ENCODE peak calls at places on chromosome 17, in six cellular contexts. P, Z, F, H, T and N are unnamed samples. For H3K4me1, the result is how much of the 10 kb centered on the place peaks cover.

GRCh38 chr17:47905221-47905733 is 9.2 kb downstream of the SP2 start:
- DNase-seq in P (peak), Z (peak), F (peak), H (no peak), T (peak), N (no peak)

GRCh38 chr17:62797959-62798358 is 10.2 kb downstream of the MARCHF10 start:
- DNase-seq in P (no peak), Z (no peak), F (no peak), H (no peak), T (peak), N (no peak)

GRCh38 chr17:73030501-73030911 is 62.0 kb downstream of the SLC39A11 start:
- DNase-seq in P (no peak), Z (no peak), F (no peak), H (no peak), T (no peak), N (no peak)

GRCh38 chr17:61568219-61569072 is 22.6 kb downstream of the NACA2 start:
- DNase-seq in P (no peak), Z (no peak), F (no peak), H (no peak), T (no peak), N (no peak)

GRCh38 chr17:12599185-12599920 is 66.3 kb upstream of the MYOCD start:
- DNase-seq in P (no peak), Z (no peak), F (no peak), H (no peak), T (peak), N (no peak)

GRCh38 chr17:72338847-72339790 is 218.3 kb downstream of the SOX9 start:
- DNase-seq in P (no peak), Z (no peak), F (peak), H (no peak), T (peak), N (no peak)

GRCh38 chr17:63442549-63443035 is 3.5 kb downstream of the CYB561 start:
- DNase-seq in P (no peak), Z (no peak), F (no peak), H (no peak), T (no peak), N (no peak)

GRCh38 chr17:80104321-80104955 is 3.1 kb downstream of the GAA start:
- DNase-seq in P (no peak), Z (no peak), F (no peak), H (no peak), T (peak), N (no peak)

GRCh38 chr17:48106802-48107136 is 797 bp upstream of the SNX11 start:
- DNase-seq in P (no peak), Z (no peak), F (no peak), H (no peak), T (no peak), N (no peak)

GRCh38 chr17:48644910-48645557 is 18.9 kb upstream of the HOXB9 start:
- DNase-seq in P (no peak), Z (no peak), F (no peak), H (no peak), T (no peak), N (no peak)

GRCh38 chr17:2710804-2711607 is 558 bp downstream of the CLUH start:
- DNase-seq in P (no peak), Z (no peak), F (peak), H (no peak), T (peak), N (no peak)

GRCh38 chr17:32445075-32445427 is 741 bp downstream of the PSMD11 start:
- DNase-seq in P (peak), Z (no peak), F (peak), H (no peak), T (peak), N (peak)

GRCh38 chr17:48522031-48522593 is 8.7 kb downstream of the HOXB1 start:
- DNase-seq in P (peak), Z (no peak), F (peak), H (no peak), T (peak), N (no peak)

GRCh38 chr17:15091825-15092224 is 173.3 kb downstream of the PMP22 start:
- DNase-seq in P (no peak), Z (no peak), F (no peak), H (no peak), T (no peak), N (no peak)

GRCh38 chr17:17391575-17392370 is 85.0 kb upstream of the MED9 start:
- DNase-seq in P (no peak), Z (no peak), F (no peak), H (peak), T (no peak), N (peak)

GRCh38 chr17:68238894-68239293 is 8.9 kb upstream of the AMZ2 start:
- DNase-seq in P (no peak), Z (no peak), F (no peak), H (no peak), T (no peak), N (no peak)

GRCh38 chr17:64126918-64127317 is 3.0 kb downstream of the ERN1 start:
- DNase-seq in P (no peak), Z (no peak), F (no peak), H (no peak), T (peak), N (no peak)

GRCh38 chr17:37273419-37274051 is 102.2 kb upstream of the C17orf78 start:
- DNase-seq in P (no peak), Z (no peak), F (peak), H (no peak), T (peak), N (no peak)

GRCh38 chr17:79630821-79631639 is 20.2 kb upstream of the RBFOX3 start:
- DNase-seq in P (no peak), Z (no peak), F (no peak), H (no peak), T (no peak), N (no peak)

GRCh38 chr17:17712268-17712924 is 31.1 kb downstream of the RAI1 start:
- DNase-seq in P (no peak), Z (no peak), F (peak), H (no peak), T (peak), N (no peak)

GRCh38 chr17:2796164-2797140 is at the start of gene RAP1GAP2:
- DNase-seq in P (no peak), Z (peak), F (no peak), H (peak), T (no peak), N (peak)

GRCh38 chr17:48066656-48067055 is 18.5 kb downstream of the NFE2L1 start:
- DNase-seq in P (no peak), Z (no peak), F (peak), H (no peak), T (no peak), N (no peak)

GRCh38 chr17:43019418-43019817 is 2.8 kb downstream of the VAT1 start:
- DNase-seq in P (no peak), Z (no peak), F (no peak), H (no peak), T (peak), N (no peak)

GRCh38 chr17:38352245-38353083 is 820 bp downstream of the SOCS7 start:
- DNase-seq in P (no peak), Z (peak), F (peak), H (peak), T (peak), N (no peak)

GRCh38 chr17:19248149-19248922 is 11.2 kb downstream of the EPN2 start:
- DNase-seq in P (peak), Z (no peak), F (no peak), H (no peak), T (no peak), N (no peak)

GRCh38 chr17:14301761-14302401 is 1.0 kb downstream of the HS3ST3B1 start:
- DNase-seq in P (no peak), Z (peak), F (peak), H (peak), T (peak), N (peak)

GRCh38 chr17:18070861-18071340 is 16.8 kb upstream of the DRG2 start:
- DNase-seq in P (no peak), Z (no peak), F (peak), H (no peak), T (peak), N (no peak)

GRCh38 chr17:60141111-60142018 is 8.4 kb upstream of the CA4 start:
- DNase-seq in P (no peak), Z (no peak), F (no peak), H (no peak), T (peak), N (no peak)

GRCh38 chr17:62724398-62725146 is 83.5 kb downstream of the MARCHF10 start:
- DNase-seq in P (peak), Z (no peak), F (no peak), H (peak), T (no peak), N (peak)

GRCh38 chr17:41810659-41811548 is 845 bp downstream of the P3H4 start:
- DNase-seq in P (peak), Z (no peak), F (no peak), H (no peak), T (peak), N (no peak)

GRCh38 chr17:12839042-12839441 is 49.7 kb downstream of the ARHGAP44 start:
- DNase-seq in P (no peak), Z (no peak), F (no peak), H (no peak), T (no peak), N (no peak)

GRCh38 chr17:65183736-65184135 is 46.6 kb downstream of the RGS9 start:
- DNase-seq in P (peak), Z (no peak), F (peak), H (no peak), T (peak), N (no peak)

GRCh38 chr17:72931163-72931562 is 161.3 kb downstream of the SLC39A11 start:
- DNase-seq in P (no peak), Z (no peak), F (no peak), H (no peak), T (no peak), N (no peak)

GRCh38 chr17:55758171-55758570 is 7.3 kb downstream of the PCTP start:
- DNase-seq in P (no peak), Z (no peak), F (no peak), H (no peak), T (no peak), N (no peak)

GRCh38 chr17:8153550-8153956 is 1.3 kb upstream of the PER1 start:
- DNase-seq in P (no peak), Z (peak), F (peak), H (peak), T (peak), N (peak)

GRCh38 chr17:13825526-13826040 is 223.9 kb upstream of the HS3ST3A1 start:
- DNase-seq in P (no peak), Z (no peak), F (no peak), H (no peak), T (no peak), N (no peak)

GRCh38 chr17:7043544-7044268 is at the start of gene SLC16A11:
- DNase-seq in P (no peak), Z (peak), F (peak), H (no peak), T (no peak), N (no peak)

GRCh38 chr17:4947010-4947410 is 1.3 kb downstream of the PFN1 start:
- DNase-seq in P (no peak), Z (no peak), F (no peak), H (no peak), T (no peak), N (no peak)

GRCh38 chr17:4946312-4946976 is 1.9 kb downstream of the PFN1 start:
- DNase-seq in P (no peak), Z (no peak), F (no peak), H (no peak), T (no peak), N (no peak)

GRCh38 chr17:4948997-4949320 is 629 bp upstream of the PFN1 start:
- DNase-seq in P (peak), Z (peak), F (peak), H (peak), T (peak), N (peak)

GRCh38 chr17:4948166-4948996 is at the start of gene PFN1:
- DNase-seq in P (peak), Z (peak), F (peak), H (peak), T (peak), N (peak)

DNA sequence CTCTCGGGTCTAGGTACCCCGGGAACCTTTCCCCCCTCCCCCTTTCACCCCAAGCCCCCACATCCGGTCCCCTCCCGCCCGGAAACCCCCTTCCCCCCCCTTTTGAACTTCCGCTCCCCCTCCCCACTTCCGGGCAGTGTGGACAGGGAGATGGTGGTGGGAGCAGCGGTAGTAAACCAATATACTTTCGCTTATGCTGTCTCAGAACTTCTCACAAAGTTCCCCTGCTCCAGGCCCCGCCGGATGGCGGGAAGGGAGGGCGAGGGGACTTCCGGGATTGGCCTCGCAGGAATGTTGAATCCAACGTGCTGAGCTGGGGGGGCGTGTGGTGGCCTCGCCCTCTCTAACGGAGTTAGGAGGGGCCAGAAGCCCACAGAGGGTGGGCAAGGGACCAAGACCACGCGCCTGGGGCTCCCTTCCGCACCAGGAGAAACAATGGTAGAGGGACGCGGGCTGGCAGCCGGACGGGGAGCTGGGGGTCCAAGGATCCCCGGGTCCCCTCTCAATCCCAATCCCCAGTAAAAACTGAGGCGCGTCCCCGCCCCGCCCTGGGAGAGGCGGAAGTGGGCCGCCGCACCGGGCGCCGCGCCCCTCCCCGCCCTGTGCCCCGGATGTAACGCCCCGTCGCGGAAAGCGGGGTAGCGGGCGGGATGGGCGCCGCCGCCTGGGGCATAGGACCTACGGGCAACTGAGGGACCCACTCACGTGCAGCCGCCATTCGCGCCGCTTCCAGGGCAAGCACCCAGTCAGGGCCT is 742 bp downstream of the PFN1 start:
- DNase-seq in P (peak), Z (peak), F (peak), H (peak), T (peak), N (peak)
- H3K4me1 ChIP-seq in P (under half), Z (under half), F (under half), H (half or more), T (under half), N (half or more)

GRCh38 chr17:10120749-10121148 is 77.7 kb downstream of the GAS7 start:
- DNase-seq in P (no peak), Z (no peak), F (no peak), H (no peak), T (peak), N (no peak)

GRCh38 chr17:10119203-10120112 is 78.9 kb downstream of the GAS7 start:
- DNase-seq in P (peak), Z (peak), F (no peak), H (no peak), T (no peak), N (no peak)

GRCh38 chr17:10121971-10122707 is 76.3 kb downstream of the GAS7 start:
- DNase-seq in P (no peak), Z (peak), F (no peak), H (peak), T (no peak), N (no peak)

GRCh38 chr17:10118788-10119130 is 79.6 kb downstream of the GAS7 start:
- DNase-seq in P (no peak), Z (no peak), F (no peak), H (no peak), T (no peak), N (no peak)

DNA sequence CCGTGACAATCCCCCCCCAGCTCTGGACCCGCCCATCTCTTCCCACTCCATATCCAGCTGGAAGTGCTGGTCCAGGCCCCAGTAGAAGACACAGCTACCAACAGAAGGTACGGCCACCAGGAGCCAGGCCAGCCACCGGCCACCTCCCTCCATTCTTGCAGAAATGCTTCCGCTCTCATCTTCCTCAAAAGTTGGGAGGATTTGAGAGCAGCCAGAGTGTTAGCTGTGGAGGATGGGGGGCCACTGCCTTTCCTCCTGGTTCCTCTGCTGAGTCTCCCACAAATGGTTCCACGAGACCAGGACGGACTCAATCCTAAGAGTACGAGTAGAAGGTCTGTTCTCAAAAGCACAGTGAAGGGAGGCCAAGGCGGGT is 78.3 kb downstream of the GAS7 start:
- DNase-seq in P (no peak), Z (no peak), F (no peak), H (no peak), T (no peak), N (no peak)
- H3K4me1 ChIP-seq in P (under half), Z (half or more), F (under half), H (under half), T (under half), N (under half)

GRCh38 chr17:76270770-76271668 is 5.9 kb downstream of the UBALD2 start:
- DNase-seq in P (no peak), Z (no peak), F (no peak), H (no peak), T (no peak), N (no peak)
- H3K4me1 ChIP-seq in P (under half), Z (half or more), F (under half), H (half or more), T (half or more), N (half or more)

GRCh38 chr17:50945779-50946222 is 79.6 kb upstream of the TOB1 start:
- DNase-seq in P (no peak), Z (no peak), F (no peak), H (no peak), T (no peak), N (no peak)
- H3K4me1 ChIP-seq in P (under half), Z (half or more), F (under half), H (half or more), T (half or more), N (under half)

GRCh38 chr17:57445051-57445450 is 188.7 kb downstream of the MSI2 start:
- DNase-seq in P (no peak), Z (no peak), F (no peak), H (no peak), T (peak), N (no peak)
- H3K4me1 ChIP-seq in P (under half), Z (under half), F (under half), H (under half), T (under half), N (under half)

DNA sequence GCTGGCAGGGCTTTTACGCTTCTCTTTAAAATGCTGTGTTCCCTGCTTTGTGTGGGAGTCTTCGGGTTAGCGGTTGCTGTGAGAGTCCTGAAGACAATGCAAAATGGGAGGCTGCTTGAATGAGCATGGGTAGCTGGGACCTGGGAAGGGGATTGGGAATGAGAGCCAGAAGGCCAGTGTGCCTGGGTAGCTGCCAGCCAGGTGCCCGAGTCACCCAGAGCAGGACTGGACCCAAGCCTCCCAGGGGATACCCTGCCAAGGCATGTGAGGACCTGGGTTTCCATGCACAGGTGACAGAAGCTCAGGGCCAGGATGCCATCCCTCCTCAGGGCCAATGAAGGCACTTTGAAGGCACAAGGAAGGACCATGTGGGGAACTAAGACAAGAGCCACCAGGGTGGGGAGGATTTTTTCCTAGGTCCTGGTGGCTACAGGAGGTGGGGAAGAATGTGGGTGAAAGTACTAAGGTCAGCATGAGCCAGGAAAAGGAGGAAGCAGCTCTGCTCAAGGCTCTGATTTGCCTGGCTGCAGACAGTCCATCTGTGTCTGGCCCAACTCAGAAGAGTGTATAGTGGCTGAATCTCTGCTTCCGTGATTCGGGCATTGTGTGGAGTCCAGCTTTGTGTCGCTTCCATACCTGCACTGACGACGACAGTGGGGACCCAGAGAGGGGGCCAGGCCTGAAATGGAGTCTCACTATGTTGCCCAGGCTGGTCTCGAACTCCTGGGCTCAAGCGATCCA is 20.5 kb downstream of the TMEM94 start:
- DNase-seq in P (no peak), Z (no peak), F (no peak), H (no peak), T (no peak), N (no peak)
- H3K4me1 ChIP-seq in P (under half), Z (half or more), F (under half), H (under half), T (under half), N (under half)

GRCh38 chr17:40068917-40069750 is 6.4 kb downstream of the THRA start:
- DNase-seq in P (peak), Z (peak), F (peak), H (peak), T (peak), N (peak)
- H3K4me1 ChIP-seq in P (under half), Z (half or more), F (under half), H (half or more), T (half or more), N (half or more)

GRCh38 chr17:81921996-81922565 is 4.1 kb upstream of the SIRT7 start:
- DNase-seq in P (no peak), Z (no peak), F (no peak), H (no peak), T (no peak), N (no peak)
- H3K4me1 ChIP-seq in P (under half), Z (under half), F (under half), H (under half), T (half or more), N (under half)

DNA sequence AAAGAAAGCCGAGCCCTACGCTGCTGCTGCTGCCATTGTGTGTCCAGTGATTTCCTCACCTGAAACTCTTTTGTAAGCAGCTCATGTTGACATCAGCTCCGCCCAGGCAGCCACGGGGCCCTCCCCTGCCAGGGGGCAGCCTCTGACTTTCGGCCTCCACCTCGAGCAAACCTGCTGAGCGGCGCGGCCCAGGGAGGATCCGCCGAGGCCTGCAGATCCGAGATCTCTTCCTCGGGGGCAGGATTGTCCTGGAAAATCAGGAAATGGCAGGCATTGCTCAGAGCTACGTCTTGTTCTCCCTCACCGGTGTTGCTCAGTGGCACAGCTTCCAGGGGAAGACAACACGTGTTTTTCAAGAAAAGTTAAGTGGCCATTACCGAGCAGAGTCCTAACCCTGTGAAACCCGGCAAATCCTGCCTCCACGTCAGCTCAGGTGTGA is 35.6 kb upstream of the ZNF750 start:
- DNase-seq in P (peak), Z (no peak), F (peak), H (no peak), T (no peak), N (no peak)
- H3K4me1 ChIP-seq in P (under half), Z (half or more), F (under half), H (under half), T (under half), N (under half)

GRCh38 chr17:40548982-40549680 is 16.1 kb downstream of the CCR7 start:
- DNase-seq in P (no peak), Z (no peak), F (peak), H (no peak), T (peak), N (no peak)
- H3K4me1 ChIP-seq in P (under half), Z (half or more), F (under half), H (half or more), T (under half), N (under half)